ENCODE peak calls at places on chromosomes 12 and 14, in six cellular contexts. One of them, this sample, is unnamed.

GRCh38 chr12:38892090-38892786 is 13.2 kb downstream of the CPNE8 start:
- DNase-seq in hepatocyte: peak; percentile 80
- DNase-seq in K562: no peak
- DNase-seq in IMR-90: no peak
- DNase-seq in fibroblast of lung: no peak
- DNase-seq in neuronal stem cell: no peak
- DNase-seq in this sample: no peak

GRCh38 chr14:96926006-96926405 is 128.8 kb downstream of the VRK1 start:
- DNase-seq in hepatocyte: no peak
- DNase-seq in K562: no peak
- DNase-seq in IMR-90: no peak
- DNase-seq in fibroblast of lung: no peak
- DNase-seq in neuronal stem cell: no peak
- DNase-seq in this sample: no peak

GRCh38 chr12:19712041-19712440 is 272.7 kb downstream of the AEBP2 start:
- DNase-seq in hepatocyte: no peak
- DNase-seq in K562: no peak
- DNase-seq in IMR-90: peak; percentile 94
- DNase-seq in fibroblast of lung: peak; percentile 88
- DNase-seq in neuronal stem cell: no peak
- DNase-seq in this sample: no peak

GRCh38 chr14:85195872-85196477 is 334.0 kb upstream of the FLRT2 start:
- DNase-seq in hepatocyte: no peak
- DNase-seq in K562: no peak
- DNase-seq in IMR-90: peak; percentile 11
- DNase-seq in fibroblast of lung: peak; percentile 25
- DNase-seq in neuronal stem cell: no peak
- DNase-seq in this sample: no peak

GRCh38 chr12:109134186-109134917 is 18.0 kb downstream of the ACACB start:
- DNase-seq in hepatocyte: no peak
- DNase-seq in K562: peak; percentile 52
- DNase-seq in IMR-90: no peak
- DNase-seq in fibroblast of lung: peak; percentile 72
- DNase-seq in neuronal stem cell: no peak
- DNase-seq in this sample: peak; percentile 81

GRCh38 chr14:49940805-49941421 is 48.0 kb downstream of the ARF6 start:
- DNase-seq in hepatocyte: no peak
- DNase-seq in K562: no peak
- DNase-seq in IMR-90: peak; percentile 64
- DNase-seq in fibroblast of lung: no peak
- DNase-seq in neuronal stem cell: no peak
- DNase-seq in this sample: no peak

GRCh38 chr14:101478096-101478495 is 83.2 kb upstream of the DIO3 start:
- DNase-seq in hepatocyte: no peak
- DNase-seq in K562: no peak
- DNase-seq in IMR-90: no peak
- DNase-seq in fibroblast of lung: no peak
- DNase-seq in neuronal stem cell: no peak
- DNase-seq in this sample: peak; percentile 20

GRCh38 chr12:130041983-130042812 is 120.1 kb upstream of the FZD10 start:
- DNase-seq in hepatocyte: peak; percentile 80
- DNase-seq in K562: peak; percentile 64
- DNase-seq in IMR-90: no peak
- DNase-seq in fibroblast of lung: no peak
- DNase-seq in neuronal stem cell: peak; percentile 57
- DNase-seq in this sample: peak; percentile 88

GRCh38 chr14:90893028-90893427 is 76.8 kb upstream of the TTC7B start:
- DNase-seq in hepatocyte: no peak
- DNase-seq in K562: no peak
- DNase-seq in IMR-90: no peak
- DNase-seq in fibroblast of lung: no peak
- DNase-seq in neuronal stem cell: no peak
- DNase-seq in this sample: no peak

GRCh38 chr12:117032593-117033381 is 66.4 kb downstream of the TESC start:
- DNase-seq in hepatocyte: no peak
- DNase-seq in K562: no peak
- DNase-seq in IMR-90: peak; percentile 35
- DNase-seq in fibroblast of lung: no peak
- DNase-seq in neuronal stem cell: no peak
- DNase-seq in this sample: no peak

GRCh38 chr12:8664228-8664963 is 1.8 kb upstream of the MFAP5 start:
- DNase-seq in hepatocyte: no peak
- DNase-seq in K562: no peak
- DNase-seq in IMR-90: no peak
- DNase-seq in fibroblast of lung: no peak
- DNase-seq in neuronal stem cell: no peak
- DNase-seq in this sample: no peak

GRCh38 chr14:76080471-76080870 is 71.3 kb upstream of the GPATCH2L start:
- DNase-seq in hepatocyte: no peak
- DNase-seq in K562: no peak
- DNase-seq in IMR-90: no peak
- DNase-seq in fibroblast of lung: no peak
- DNase-seq in neuronal stem cell: no peak
- DNase-seq in this sample: no peak

GRCh38 chr14:66918527-66918926 is 270.7 kb upstream of the GARIN2 start:
- DNase-seq in hepatocyte: no peak
- DNase-seq in K562: no peak
- DNase-seq in IMR-90: no peak
- DNase-seq in fibroblast of lung: no peak
- DNase-seq in neuronal stem cell: no peak
- DNase-seq in this sample: no peak

GRCh38 chr12:92561543-92561899 is 141.3 kb upstream of the PLEKHG7 start:
- DNase-seq in hepatocyte: peak; percentile 46
- DNase-seq in K562: no peak
- DNase-seq in IMR-90: peak; percentile 91
- DNase-seq in fibroblast of lung: peak; percentile 99
- DNase-seq in neuronal stem cell: no peak
- DNase-seq in this sample: no peak

GRCh38 chr12:130124605-130125244 is 37.5 kb upstream of the FZD10 start:
- DNase-seq in hepatocyte: no peak
- DNase-seq in K562: no peak
- DNase-seq in IMR-90: no peak
- DNase-seq in fibroblast of lung: no peak
- DNase-seq in neuronal stem cell: no peak
- DNase-seq in this sample: no peak

GRCh38 chr12:6038160-6038559 is 86.3 kb downstream of the VWF start:
- DNase-seq in hepatocyte: peak; percentile 85
- DNase-seq in K562: peak; percentile 72
- DNase-seq in IMR-90: peak; percentile 76
- DNase-seq in fibroblast of lung: peak; percentile 75
- DNase-seq in neuronal stem cell: peak; percentile 69
- DNase-seq in this sample: peak; percentile 95

GRCh38 chr12:570949-571794 is 92.1 kb downstream of the NINJ2 start:
- DNase-seq in hepatocyte: peak; percentile 84
- DNase-seq in K562: peak; percentile 40
- DNase-seq in IMR-90: peak; percentile 80
- DNase-seq in fibroblast of lung: peak; percentile 87
- DNase-seq in neuronal stem cell: no peak
- DNase-seq in this sample: peak; percentile 91

GRCh38 chr12:54251667-54252284 is 28.1 kb downstream of the CBX5 start:
- DNase-seq in hepatocyte: peak; percentile 50
- DNase-seq in K562: peak; percentile 64
- DNase-seq in IMR-90: peak; percentile 60
- DNase-seq in fibroblast of lung: peak; percentile 64
- DNase-seq in neuronal stem cell: no peak
- DNase-seq in this sample: no peak

GRCh38 chr12:118377005-118377890 is 893 bp downstream of the SUDS3 start:
- DNase-seq in hepatocyte: peak; percentile 10
- DNase-seq in K562: no peak
- DNase-seq in IMR-90: no peak
- DNase-seq in fibroblast of lung: no peak
- DNase-seq in neuronal stem cell: peak; percentile 3
- DNase-seq in this sample: peak; percentile 48

DNA sequence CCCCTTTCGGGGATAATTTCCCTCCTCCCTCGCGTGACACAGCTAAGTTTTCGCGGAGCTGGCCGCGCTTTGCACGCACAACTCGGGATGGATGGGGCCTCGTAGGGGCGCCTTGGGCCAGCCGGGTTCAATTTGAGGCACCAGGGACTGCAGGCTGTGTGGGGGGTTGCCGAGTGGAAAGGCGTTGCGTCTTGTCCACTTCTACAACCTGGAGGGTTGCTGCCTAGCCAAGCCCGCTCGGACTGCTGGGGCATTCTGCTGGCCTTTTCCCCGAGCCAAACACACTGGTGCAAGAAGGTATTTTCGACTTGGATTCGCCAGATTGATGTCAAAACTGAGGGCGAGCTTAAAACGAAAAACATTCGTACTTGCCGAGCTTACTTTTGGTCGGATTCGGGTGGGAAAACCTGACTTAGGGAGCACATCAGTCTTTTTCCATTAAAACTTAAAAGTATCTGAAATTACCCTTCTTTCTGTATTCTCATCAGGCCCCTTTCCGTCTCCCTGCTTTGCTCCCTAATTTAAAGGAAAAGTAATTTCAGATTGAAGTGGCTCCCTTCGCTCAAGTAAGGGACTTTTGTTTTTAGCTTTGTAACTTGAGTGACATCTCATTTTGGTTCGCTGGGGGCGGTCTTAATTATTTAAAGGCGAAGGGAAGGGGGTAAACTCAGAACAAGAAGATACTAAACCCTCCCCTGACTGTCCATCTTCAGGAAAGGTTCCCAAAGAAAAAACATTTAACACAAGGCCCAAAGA is 14.3 kb downstream of the TBX3 start:
- DNase-seq in hepatocyte: peak; percentile 89
- DNase-seq in K562: no peak
- DNase-seq in IMR-90: peak; percentile 81
- DNase-seq in fibroblast of lung: peak; percentile 87
- DNase-seq in neuronal stem cell: peak; percentile 29
- DNase-seq in this sample: peak; percentile 46
- H3K27me3 ChIP-seq in hepatocyte: no peaks in the 10 kb centered on the region
- H3K27me3 ChIP-seq in K562: peaks cover 31% of the 10 kb centered on the region
- H3K27me3 ChIP-seq in IMR-90: no peaks in the 10 kb centered on the region
- H3K27me3 ChIP-seq in fibroblast of lung: no peaks in the 10 kb centered on the region
- H3K27me3 ChIP-seq in neuronal stem cell: peaks cover 59% of the 10 kb centered on the region
- H3K27me3 ChIP-seq in this sample: peaks cover 86% of the 10 kb centered on the region

GRCh38 chr12:104670439-104671406 is 214.0 kb downstream of the CHST11 start:
- DNase-seq in hepatocyte: no peak
- DNase-seq in K562: no peak
- DNase-seq in IMR-90: no peak
- DNase-seq in fibroblast of lung: no peak
- DNase-seq in neuronal stem cell: no peak
- DNase-seq in this sample: no peak
- H3K4me2 ChIP-seq in hepatocyte: no peak overlapping the region
- H3K4me2 ChIP-seq in K562: peak overlapping the region; percentile 30
- H3K4me2 ChIP-seq in IMR-90: no peak overlapping the region
- H3K4me2 ChIP-seq in fibroblast of lung: no peak overlapping the region
- H3K4me2 ChIP-seq in neuronal stem cell: no peak overlapping the region
- H3K4me2 ChIP-seq in this sample: no peak overlapping the region

DNA sequence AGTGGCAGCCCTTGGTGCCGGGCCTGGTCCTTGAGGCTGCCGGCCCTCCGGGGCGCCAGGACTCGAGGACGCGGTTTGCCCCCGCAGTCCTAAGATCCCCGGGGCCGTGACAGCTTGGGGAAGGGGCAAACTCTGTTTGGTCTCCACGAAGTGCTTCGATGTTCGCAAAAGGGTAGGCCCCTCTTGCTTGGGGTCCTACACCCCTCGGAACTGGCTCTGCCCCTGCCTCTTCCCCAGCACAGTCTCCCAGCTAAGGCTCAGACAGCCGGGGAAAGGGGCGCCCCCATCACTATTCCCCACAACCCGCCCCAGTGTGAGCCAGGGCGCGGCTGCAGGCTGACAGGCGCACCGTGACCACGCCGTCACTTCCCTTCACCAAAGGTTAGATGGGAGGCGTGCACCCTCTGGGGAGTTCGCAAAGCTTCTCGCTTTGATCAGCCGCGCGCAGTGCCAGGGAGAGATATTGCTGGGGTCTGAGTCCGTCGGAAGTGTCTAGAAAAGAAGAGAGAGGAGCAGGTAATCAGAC is 7.2 kb upstream of the OTX2 start:
- DNase-seq in hepatocyte: no peak
- DNase-seq in K562: no peak
- DNase-seq in IMR-90: no peak
- DNase-seq in fibroblast of lung: no peak
- DNase-seq in neuronal stem cell: no peak
- DNase-seq in this sample: peak; percentile 57
- H3K27me3 ChIP-seq in hepatocyte: peaks cover 98% of the 10 kb centered on the region
- H3K27me3 ChIP-seq in K562: peaks cover 3% of the 10 kb centered on the region
- H3K27me3 ChIP-seq in IMR-90: peaks cover 46% of the 10 kb centered on the region
- H3K27me3 ChIP-seq in fibroblast of lung: peaks cover 23% of the 10 kb centered on the region
- H3K27me3 ChIP-seq in neuronal stem cell: peaks cover 12% of the 10 kb centered on the region
- H3K27me3 ChIP-seq in this sample: peaks cover 55% of the 10 kb centered on the region

GRCh38 chr14:77864580-77864979 is 64.7 kb downstream of the ADCK1 start:
- DNase-seq in hepatocyte: no peak
- DNase-seq in K562: no peak
- DNase-seq in IMR-90: no peak
- DNase-seq in fibroblast of lung: no peak
- DNase-seq in neuronal stem cell: no peak
- DNase-seq in this sample: no peak
- H3K4me2 ChIP-seq in hepatocyte: no peak overlapping the region
- H3K4me2 ChIP-seq in K562: peak overlapping the region; percentile 46
- H3K4me2 ChIP-seq in IMR-90: no peak overlapping the region
- H3K4me2 ChIP-seq in fibroblast of lung: no peak overlapping the region
- H3K4me2 ChIP-seq in neuronal stem cell: no peak overlapping the region
- H3K4me2 ChIP-seq in this sample: no peak overlapping the region

GRCh38 chr12:80708535-80709328 is 1.3 kb downstream of the MYF6 start:
- DNase-seq in hepatocyte: no peak
- DNase-seq in K562: no peak
- DNase-seq in IMR-90: no peak
- DNase-seq in fibroblast of lung: peak; percentile 19
- DNase-seq in neuronal stem cell: no peak
- DNase-seq in this sample: peak; percentile 76
- H3K27me3 ChIP-seq in hepatocyte: peaks cover 62% of the 10 kb centered on the region
- H3K27me3 ChIP-seq in K562: no peaks in the 10 kb centered on the region
- H3K27me3 ChIP-seq in IMR-90: no peaks in the 10 kb centered on the region
- H3K27me3 ChIP-seq in fibroblast of lung: no peaks in the 10 kb centered on the region
- H3K27me3 ChIP-seq in neuronal stem cell: peaks cover 2% of the 10 kb centered on the region
- H3K27me3 ChIP-seq in this sample: peaks cover 59% of the 10 kb centered on the region

DNA sequence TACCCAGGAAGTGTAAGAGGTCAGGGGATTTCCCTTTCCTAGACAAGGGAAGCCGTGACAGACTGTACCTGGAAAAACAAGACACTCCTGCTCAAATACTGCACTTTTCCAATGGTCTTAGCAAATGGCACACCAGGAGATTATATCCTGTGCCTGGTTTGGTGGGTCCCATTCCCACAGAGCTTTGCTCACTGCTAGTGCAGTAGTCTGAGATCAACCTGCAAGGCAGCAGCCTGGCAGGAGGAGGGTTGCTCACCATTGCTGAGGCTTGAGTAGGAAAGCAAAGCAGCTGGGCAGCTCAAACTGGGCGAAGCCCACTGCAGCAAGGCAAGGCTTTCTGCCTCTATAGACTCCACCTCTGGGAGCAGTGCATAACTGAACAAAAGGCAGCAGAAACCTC is 1.0 kb upstream of the RDH16 start:
- DNase-seq in hepatocyte: no peak
- DNase-seq in K562: no peak
- DNase-seq in IMR-90: no peak
- DNase-seq in fibroblast of lung: no peak
- DNase-seq in neuronal stem cell: no peak
- DNase-seq in this sample: no peak
- H3K4me2 ChIP-seq in hepatocyte: no peak overlapping the region
- H3K4me2 ChIP-seq in K562: no peak overlapping the region
- H3K4me2 ChIP-seq in IMR-90: no peak overlapping the region
- H3K4me2 ChIP-seq in fibroblast of lung: no peak overlapping the region
- H3K4me2 ChIP-seq in neuronal stem cell: no peak overlapping the region
- H3K4me2 ChIP-seq in this sample: no peak overlapping the region

GRCh38 chr12:1825382-1826102 is 5.2 kb downstream of the LRTM2 start:
- DNase-seq in hepatocyte: no peak
- DNase-seq in K562: no peak
- DNase-seq in IMR-90: no peak
- DNase-seq in fibroblast of lung: no peak
- DNase-seq in neuronal stem cell: no peak
- DNase-seq in this sample: no peak
- H3K27me3 ChIP-seq in hepatocyte: peaks cover 28% of the 10 kb centered on the region
- H3K27me3 ChIP-seq in K562: peaks cover 16% of the 10 kb centered on the region
- H3K27me3 ChIP-seq in IMR-90: peaks cover 79% of the 10 kb centered on the region
- H3K27me3 ChIP-seq in fibroblast of lung: peaks cover 47% of the 10 kb centered on the region
- H3K27me3 ChIP-seq in neuronal stem cell: no peaks in the 10 kb centered on the region
- H3K27me3 ChIP-seq in this sample: peaks cover 10% of the 10 kb centered on the region